ENCODE peak calls at places on chromosome 2, in six cellular contexts. N is astrocyte of the cerebellum; L is Karpas-422; E is activated T-helper 9 cell treated with anti-CD3 and anti-CD28 coated beads, Interleukin-2, amount 50 U/mL, for 16 hours; U is NCI-H524; Z is activated CD8-positive, alpha-beta memory T cell treated with anti-CD3 and anti-CD28 coated beads, Interleukin-2, amount 50 U/mL, for 48 hours. X is an unnamed sample.

GRCh38 chr2:235660484-235661081 is 166.7 kb downstream of the AGAP1 start:
- DNase-seq in N (no peak), E (no peak), Z (no peak), U (no peak), L (no peak), X (no peak)

GRCh38 chr2:194166818-194167217 is 1490.2 kb upstream of the SLC39A10 start:
- DNase-seq in E (no peak), N (peak; percentile 6), L (peak; percentile 66), U (peak; percentile 50), Z (no peak), X (no peak)

GRCh38 chr2:130198343-130198742 is at the start of gene TUBA3E:
- DNase-seq in L (no peak), N (no peak), Z (no peak), U (no peak), E (no peak), X (no peak)

GRCh38 chr2:102498414-102498813 is 25.4 kb downstream of the SLC9A4 start:
- DNase-seq in Z (no peak), U (no peak), E (no peak), L (no peak), N (no peak), X (no peak)

GRCh38 chr2:233426619-233427342 is 72.5 kb downstream of the DGKD start:
- DNase-seq in N (no peak), E (peak; percentile 61), U (no peak), Z (peak; percentile 73), L (no peak), X (peak; percentile 46)

GRCh38 chr2:38702413-38702812 is 36.5 kb downstream of the GALM start:
- DNase-seq in Z (no peak), N (peak; percentile 68), E (no peak), L (no peak), U (no peak), X (no peak)

GRCh38 chr2:219684721-219685689 is 57.6 kb downstream of the SLC4A3 start:
- DNase-seq in N (no peak), E (peak; percentile 3), L (peak; percentile 88), Z (peak; percentile 71), U (peak; percentile 50), X (no peak)

GRCh38 chr2:169221745-169222369 is 140.5 kb downstream of the LRP2 start:
- DNase-seq in N (peak; percentile 13), E (no peak), U (peak; percentile 45), L (peak; percentile 75), Z (no peak), X (no peak)

GRCh38 chr2:74390601-74391000 is 10.5 kb upstream of the DCTN1 start:
- DNase-seq in U (no peak), N (no peak), E (no peak), Z (no peak), L (peak; percentile 61), X (no peak)

GRCh38 chr2:223880779-223881178 is 43.4 kb upstream of the AP1S3 start:
- DNase-seq in Z (no peak), L (no peak), U (no peak), E (no peak), N (no peak), X (no peak)

GRCh38 chr2:184689633-184690032 is 91.3 kb downstream of the ZNF804A start:
- DNase-seq in E (no peak), L (no peak), U (no peak), Z (no peak), N (no peak), X (no peak)

GRCh38 chr2:176122633-176123482 is at the start of gene HOXD9:
- DNase-seq in U (peak; percentile 72), N (no peak), Z (peak; percentile 53), L (no peak), E (no peak), X (no peak)

GRCh38 chr2:29323961-29324360 is 208.7 kb downstream of the CLIP4 start:
- DNase-seq in L (no peak), U (peak; percentile 86), Z (no peak), N (no peak), E (no peak), X (no peak)

GRCh38 chr2:189261431-189261841 is 81.9 kb upstream of the COL5A2 start:
- DNase-seq in L (no peak), E (no peak), N (no peak), U (no peak), Z (no peak), X (no peak)

GRCh38 chr2:16005389-16005788 is 65.0 kb downstream of the MYCN start:
- DNase-seq in E (no peak), L (no peak), Z (no peak), N (no peak), U (no peak), X (no peak)

GRCh38 chr2:233775414-233775813 is 2.7 kb upstream of the MROH2A start:
- DNase-seq in Z (no peak), U (no peak), N (no peak), E (no peak), L (no peak), X (no peak)

GRCh38 chr2:27442981-27443323 is 771 bp downstream of the KRTCAP3 start:
- DNase-seq in L (no peak), E (no peak), U (no peak), Z (no peak), N (no peak), X (no peak)

GRCh38 chr2:204313256-204313655 is 232.0 kb upstream of the PARD3B start:
- DNase-seq in L (no peak), N (no peak), Z (no peak), U (no peak), E (no peak), X (no peak)

X was measured in NK-92 treated with Interleukin-12 subunit alpha and Interleukin-12 subunit beta, amount 100 ng/mL, for 24 hours.